ENCODE peak calls at places on chromosomes 12 and 14, in six cellular contexts. A is mammary epithelial cell, Q is uterus, M is cardiac muscle cell, P is AG04449, F is pancreas. E is an unnamed sample.
A peak's percentile ranks its signal among the peaks of the same experiment; 100 is the strongest.

GRCh38 chr12:89281534-89281857 is 70.8 kb downstream of the DUSP6 start:
- DNase-seq in A (no peak), Q (no peak), M (no peak), P (no peak), F (no peak), E (no peak)

GRCh38 chr12:127664901-127665300 is 602.1 kb upstream of the TMEM132C start:
- DNase-seq in A (no peak), Q (no peak), M (no peak), P (no peak), F (no peak), E (no peak)

GRCh38 chr14:79581912-79582576 is 629.3 kb downstream of the DIO2 start:
- DNase-seq in A (no peak), Q (no peak), M (no peak), P (no peak), F (no peak), E (no peak)

GRCh38 chr12:125079943-125080645 is 14.9 kb downstream of the AACS start:
- DNase-seq in A (no peak), Q (no peak), M (peak; percentile 13), P (no peak), F (no peak), E (peak; percentile 97)

GRCh38 chr14:48622980-48623379 is 947.6 kb upstream of the MDGA2 start:
- DNase-seq in A (peak; percentile 1), Q (no peak), M (no peak), P (no peak), F (no peak), E (no peak)

GRCh38 chr12:93753838-93754429 is 76.8 kb downstream of the CRADD start:
- DNase-seq in A (no peak), Q (no peak), M (no peak), P (no peak), F (no peak), E (no peak)

GRCh38 chr12:124687695-124688301 is 120.4 kb upstream of the NCOR2 start:
- DNase-seq in A (no peak), Q (no peak), M (peak; percentile 74), P (no peak), F (no peak), E (no peak)

GRCh38 chr14:53192023-53192422 is 38.9 kb upstream of the DDHD1 start:
- DNase-seq in A (no peak), Q (no peak), M (peak; percentile 53), P (no peak), F (no peak), E (no peak)

GRCh38 chr12:10182662-10183061 is 3.8 kb downstream of the TMEM52B start:
- DNase-seq in A (peak; percentile 86), Q (no peak), M (peak; percentile 66), P (peak; percentile 84), F (no peak), E (peak; percentile 85)

GRCh38 chr12:123071401-123072304 is 79.2 kb downstream of the PITPNM2 start:
- DNase-seq in A (no peak), Q (peak; percentile 67), M (no peak), P (no peak), F (no peak), E (no peak)

GRCh38 chr12:1821805-1822204 is 1.4 kb downstream of the LRTM2 start:
- DNase-seq in A (no peak), Q (no peak), M (peak; percentile 25), P (no peak), F (no peak), E (no peak)

GRCh38 chr14:66009104-66009503 is 477.1 kb upstream of the CCDC196 start:
- DNase-seq in A (peak; percentile 57), Q (no peak), M (peak; percentile 97), P (peak; percentile 37), F (no peak), E (peak; percentile 76)

GRCh38 chr12:104177663-104178501 is 37.7 kb upstream of the TXNRD1 start:
- DNase-seq in A (peak; percentile 88), Q (peak; percentile 90), M (peak; percentile 100), P (peak; percentile 97), F (no peak), E (peak; percentile 96)
- TF ChIP-seq CTCF in A (peak; percentile 42), Q (peak; percentile 28), M (peak; percentile 48), P (peak; percentile 38), F (no peak), E (peak; percentile 56)

GRCh38 chr14:55536208-55536708 is 43.7 kb upstream of the KTN1 start:
- DNase-seq in A (no peak), Q (no peak), M (no peak), P (no peak), F (no peak), E (no peak)

GRCh38 chr14:55532645-55533309 is 47.2 kb upstream of the KTN1 start:
- DNase-seq in A (no peak), Q (no peak), M (no peak), P (no peak), F (no peak), E (no peak)

GRCh38 chr14:55533960-55534359 is 46.0 kb upstream of the KTN1 start:
- DNase-seq in A (peak; percentile 64), Q (no peak), M (no peak), P (no peak), F (no peak), E (peak; percentile 37)

GRCh38 chr14:55535521-55536207 is 44.3 kb upstream of the KTN1 start:
- DNase-seq in A (peak; percentile 71), Q (no peak), M (no peak), P (no peak), F (no peak), E (peak; percentile 42)

GRCh38 chr14:55530464-55530863 is 49.5 kb upstream of the KTN1 start:
- DNase-seq in A (no peak), Q (no peak), M (no peak), P (no peak), F (no peak), E (no peak)
- TF ChIP-seq CTCF in A (no peak), Q (no peak), M (no peak), P (no peak), F (no peak), E (no peak)

GRCh38 chr12:48973531-48973930 is 2.0 kb upstream of the WNT10B start:
- DNase-seq in A (no peak), Q (no peak), M (peak; percentile 59), P (no peak), F (no peak), E (no peak)

GRCh38 chr12:48973084-48973483 is 1.5 kb upstream of the WNT10B start:
- DNase-seq in A (no peak), Q (no peak), M (no peak), P (no peak), F (no peak), E (no peak)

GRCh38 chr12:48970702-48971334 is 717 bp downstream of the WNT10B start:
- DNase-seq in A (no peak), Q (no peak), M (no peak), P (no peak), F (no peak), E (no peak)

GRCh38 chr12:48973992-48974673 is 2.6 kb upstream of the WNT10B start:
- DNase-seq in A (no peak), Q (no peak), M (peak; percentile 76), P (no peak), F (peak; percentile 82), E (no peak)

GRCh38 chr12:48972213-48973021 is 882 bp upstream of the WNT10B start:
- DNase-seq in A (peak; percentile 26), Q (no peak), M (no peak), P (no peak), F (no peak), E (no peak)
- TF ChIP-seq CTCF in A (no peak), Q (no peak), M (no peak), P (peak; percentile 25), F (no peak), E (no peak)

DNA sequence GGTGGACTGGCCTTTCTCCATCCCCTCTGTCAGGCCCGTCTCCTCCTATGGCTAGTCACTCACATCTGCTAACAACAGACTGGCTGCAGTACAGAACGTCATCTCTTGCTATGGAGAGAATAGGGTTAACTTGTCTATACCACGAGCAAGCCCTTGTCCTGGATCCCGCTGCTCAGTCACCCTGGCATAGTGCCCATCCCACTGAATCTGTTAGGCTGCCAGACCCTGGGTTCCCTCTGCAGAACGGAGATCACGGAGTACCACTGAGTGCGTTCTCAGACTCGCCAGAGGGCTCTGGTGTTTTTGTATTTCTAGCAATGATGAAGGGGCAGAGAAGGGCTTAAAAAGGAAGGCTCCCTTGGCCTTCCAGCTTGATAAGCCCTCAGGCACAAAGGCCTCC is 6.2 kb upstream of the NRIP2 start:
- DNase-seq in A (no peak), Q (no peak), M (no peak), P (no peak), F (no peak), E (no peak)
- TF ChIP-seq CTCF in A (no peak), Q (no peak), M (no peak), P (no peak), F (no peak), E (no peak)